ENCODE peak calls at places on chromosomes 16 and 17, in eight cellular contexts. N is NCI-H774; H is IMR-90; J is A549; W is stimulated activated CD8-positive, alpha-beta memory T cell treated with anti-CD3 and anti-CD28 coated beads, Interleukin-4, amount 100 ng/mL, for 1 hour; X is NCI-H1105 treated with DMSO at 0.1 percent for 48 hours; Z is activated naive CD8-positive, alpha-beta T cell treated with anti-CD3 and anti-CD28 coated beads for 36 hours; D is activated CD8-positive, alpha-beta memory T cell treated with anti-CD3 and anti-CD28 coated beads for 4 hours. P is an unnamed sample.

GRCh38 chr16:83717814-83718213 is 90.0 kb upstream of the HSBP1 start:
- DNase-seq in N (no peak), H (peak; percentile 49), J (no peak), W (no peak), X (no peak), Z (no peak), D (no peak), P (no peak)

GRCh38 chr16:68472581-68472980 is 24.3 kb upstream of the SMPD3 start:
- DNase-seq in N (no peak), H (no peak), J (no peak), W (no peak), X (no peak), Z (no peak), D (no peak), P (no peak)

GRCh38 chr16:55171241-55171640 is 152.8 kb upstream of the IRX6 start:
- DNase-seq in N (no peak), H (no peak), J (peak; percentile 10), W (no peak), X (no peak), Z (no peak), D (no peak), P (no peak)

GRCh38 chr17:44350733-44351226 is 5.7 kb downstream of the GRN start:
- DNase-seq in N (peak; percentile 22), H (peak; percentile 44), J (peak; percentile 96), W (peak; percentile 49), X (peak; percentile 45), Z (peak; percentile 77), D (peak; percentile 45), P (peak; percentile 75)

GRCh38 chr16:86498155-86498651 is 12.1 kb upstream of the FOXF1 start:
- DNase-seq in N (no peak), H (peak; percentile 37), J (no peak), W (no peak), X (no peak), Z (no peak), D (no peak), P (no peak)

GRCh38 chr17:4247361-4247980 is 16.3 kb downstream of the ANKFY1 start:
- DNase-seq in N (no peak), H (no peak), J (no peak), W (no peak), X (no peak), Z (no peak), D (no peak), P (no peak)

GRCh38 chr17:29565643-29566472 is 979 bp downstream of the ABHD15 start:
- DNase-seq in N (peak; percentile 76), H (no peak), J (peak; percentile 70), W (no peak), X (peak; percentile 83), Z (peak; percentile 73), D (no peak), P (peak; percentile 76)

GRCh38 chr17:9355841-9356240 is 219.8 kb downstream of the STX8 start:
- DNase-seq in N (no peak), H (no peak), J (no peak), W (no peak), X (no peak), Z (no peak), D (no peak), P (no peak)

GRCh38 chr17:82231562-82232321 is 2.9 kb downstream of the SLC16A3 start:
- DNase-seq in N (peak; percentile 46), H (peak; percentile 40), J (peak; percentile 78), W (no peak), X (no peak), Z (no peak), D (no peak), P (peak; percentile 35)

GRCh38 chr17:9321862-9322261 is 253.8 kb downstream of the STX8 start:
- DNase-seq in N (no peak), H (no peak), J (no peak), W (no peak), X (no peak), Z (no peak), D (no peak), P (no peak)

GRCh38 chr16:78364501-78364900 is 265.0 kb downstream of the WWOX start:
- DNase-seq in N (no peak), H (no peak), J (no peak), W (no peak), X (no peak), Z (no peak), D (no peak), P (no peak)

GRCh38 chr16:81357711-81358270 is 43.0 kb downstream of the GAN start:
- DNase-seq in N (no peak), H (no peak), J (no peak), W (no peak), X (no peak), Z (no peak), D (no peak), P (no peak)

GRCh38 chr17:82106697-82107305 is 8.8 kb upstream of the FASN start:
- DNase-seq in N (no peak), H (no peak), J (no peak), W (no peak), X (no peak), Z (no peak), D (no peak), P (no peak)

GRCh38 chr17:63993368-63993990 is 4.7 kb upstream of the PRR29 start:
- DNase-seq in N (no peak), H (no peak), J (no peak), W (no peak), X (no peak), Z (no peak), D (no peak), P (peak; percentile 54)

GRCh38 chr17:50421308-50422031 is 4.5 kb upstream of the ACSF2 start:
- DNase-seq in N (no peak), H (no peak), J (no peak), W (no peak), X (no peak), Z (no peak), D (no peak), P (no peak)

GRCh38 chr17:78609198-78609597 is 32.0 kb upstream of the DNAH17 start:
- DNase-seq in N (no peak), H (no peak), J (no peak), W (no peak), X (no peak), Z (no peak), D (no peak), P (no peak)

GRCh38 chr16:84048871-84049270 is 6.3 kb upstream of the SLC38A8 start:
- DNase-seq in N (no peak), H (no peak), J (no peak), W (no peak), X (no peak), Z (no peak), D (no peak), P (no peak)

GRCh38 chr17:48483471-48484131 is 47.2 kb downstream of the HOXB1 start:
- DNase-seq in N (no peak), H (peak; percentile 100), J (no peak), W (no peak), X (no peak), Z (peak; percentile 56), D (no peak), P (peak; percentile 54)

GRCh38 chr17:10058924-10059683 is 139.3 kb downstream of the GAS7 start:
- DNase-seq in N (no peak), H (no peak), J (no peak), W (no peak), X (no peak), Z (no peak), D (no peak), P (no peak)

GRCh38 chr16:14496047-14496770 is 133.9 kb downstream of the PARN start:
- DNase-seq in N (no peak), H (no peak), J (no peak), W (no peak), X (no peak), Z (no peak), D (no peak), P (no peak)

GRCh38 chr17:51260960-51261958 is 913 bp downstream of the UTP18 start:
- DNase-seq in N (peak; percentile 79), H (no peak), J (peak; percentile 58), W (peak; percentile 65), X (peak; percentile 70), Z (peak; percentile 87), D (peak; percentile 56), P (peak; percentile 81)

GRCh38 chr17:6782244-6782643 is 6.2 kb downstream of the FBXO39 start:
- DNase-seq in N (no peak), H (no peak), J (no peak), W (no peak), X (no peak), Z (no peak), D (no peak), P (no peak)

GRCh38 chr17:64242633-64243032 is 20.4 kb downstream of the TEX2 start:
- DNase-seq in N (no peak), H (no peak), J (no peak), W (no peak), X (no peak), Z (no peak), D (no peak), P (no peak)

P was measured in activated CD4-positive, alpha-beta memory T cell treated with anti-CD3 and anti-CD28 coated beads, Interleukin-2, amount 10 ng/mL, durations not matched to agents 7 days and 5 days.